ENCODE peak calls at places on chromosomes 7 and 10, in four cellular contexts. D, H, P and R are unnamed samples.

GRCh38 chr10:109914966-109915365 is 8.3 kb downstream of the XPNPEP1 start:
- DNase-seq in D (peak), H (no peak), P (peak), R (peak)

GRCh38 chr7:16200591-16200990 is 220.7 kb downstream of the CRPPA start:
- DNase-seq in D (no peak), H (no peak), P (no peak), R (no peak)

GRCh38 chr7:156558198-156558597 is 82.4 kb upstream of the RNF32 start:
- DNase-seq in D (peak), H (no peak), P (peak), R (peak)

GRCh38 chr7:157466473-157467261 is 129.9 kb downstream of the DNAJB6 start:
- DNase-seq in D (no peak), H (no peak), P (no peak), R (no peak)

GRCh38 chr7:150399861-150400778 is 21.0 kb downstream of the ZNF775 start:
- DNase-seq in D (peak), H (peak), P (peak), R (no peak)

GRCh38 chr7:49630513-49630912 is 142.9 kb upstream of the VWC2 start:
- DNase-seq in D (no peak), H (no peak), P (no peak), R (no peak)

GRCh38 chr10:81920213-81920829 is 45.3 kb downstream of the NRG3 start:
- DNase-seq in D (no peak), H (no peak), P (no peak), R (no peak)

GRCh38 chr7:155484483-155485399 is 26.8 kb downstream of the EN2 start:
- DNase-seq in D (no peak), H (no peak), P (no peak), R (no peak)

GRCh38 chr10:48306870-48307531 is 524 bp downstream of the MAPK8 start:
- DNase-seq in D (no peak), H (peak), P (peak), R (no peak)

GRCh38 chr7:111730476-111731300 is 168.4 kb upstream of the IMMP2L start:
- DNase-seq in D (no peak), H (no peak), P (peak), R (no peak)

GRCh38 chr10:42783181-42783549 is 570 bp downstream of the BMS1 start:
- DNase-seq in D (no peak), H (no peak), P (peak), R (peak)

GRCh38 chr7:2566890-2567662 is 8.3 kb downstream of the IQCE start:
- DNase-seq in D (no peak), H (peak), P (peak), R (no peak)

GRCh38 chr7:128017880-128018845 is 13.1 kb downstream of the LRRC4 start:
- DNase-seq in D (no peak), H (no peak), P (peak), R (peak)

GRCh38 chr7:85602196-85602595 is 415.3 kb upstream of the SEMA3D start:
- DNase-seq in D (no peak), H (no peak), P (peak), R (no peak)

GRCh38 chr10:111072232-111072631 is 4.6 kb upstream of the ADRA2A start:
- DNase-seq in D (no peak), H (no peak), P (peak), R (no peak)

GRCh38 chr10:46218921-46219320 is 67.9 kb upstream of the ANTXRL start:
- DNase-seq in D (no peak), H (no peak), P (no peak), R (no peak)

GRCh38 chr10:110664483-110665420 is 20.6 kb downstream of the RBM20 start:
- DNase-seq in D (peak), H (no peak), P (peak), R (peak)

GRCh38 chr7:91066627-91067026 is 197.6 kb upstream of the FZD1 start:
- DNase-seq in D (no peak), H (no peak), P (no peak), R (no peak)

GRCh38 chr10:100747061-100747825 is 1.9 kb downstream of the PAX2 start:
- DNase-seq in D (no peak), H (peak), P (no peak), R (no peak)

GRCh38 chr10:28256776-28257175 is 46.1 kb downstream of the MPP7 start:
- DNase-seq in D (peak), H (no peak), P (no peak), R (peak)

GRCh38 chr10:29957887-29958330 is 101.5 kb downstream of the JCAD start:
- DNase-seq in D (no peak), H (peak), P (no peak), R (no peak)

GRCh38 chr7:73971701-73972341 is 56.2 kb upstream of the ELN start:
- DNase-seq in D (no peak), H (peak), P (no peak), R (no peak)

GRCh38 chr10:133324857-133325260 is 11.8 kb downstream of the CALY start:
- DNase-seq in D (no peak), H (peak), P (no peak), R (no peak)
- H3K27ac ChIP-seq in D (no peak), H (no peak), P (no peak), R (no peak)

GRCh38 chr10:98488669-98489430 is 42.1 kb upstream of the HPS1 start:
- DNase-seq in D (no peak), H (no peak), P (no peak), R (peak)
- H3K27ac ChIP-seq in D (no peak), H (no peak), P (peak), R (peak)

GRCh38 chr7:22720791-22721786 is 5.9 kb upstream of the IL6 start:
- DNase-seq in D (no peak), H (no peak), P (no peak), R (no peak)
- H3K27ac ChIP-seq in D (no peak), H (no peak), P (no peak), R (no peak)

DNA sequence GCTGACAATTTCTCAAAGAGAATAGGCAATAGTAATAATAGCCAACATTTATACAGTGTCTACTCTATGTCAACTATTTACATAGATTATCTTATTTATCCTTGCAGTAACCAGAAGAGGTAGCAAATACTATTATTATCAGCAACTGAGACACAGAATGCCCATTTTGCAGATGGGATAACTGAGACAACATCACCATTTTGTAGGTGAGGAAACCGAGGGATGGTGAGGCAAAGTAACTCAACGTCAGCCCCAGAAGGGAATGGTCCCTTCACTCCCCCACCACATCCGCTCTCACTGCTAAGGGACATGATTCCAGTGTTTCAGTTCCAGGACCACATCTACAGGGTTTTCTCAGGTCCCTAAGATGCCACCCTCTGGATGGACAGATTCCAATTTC is 261.2 kb upstream of the NEBL start:
- DNase-seq in D (no peak), H (no peak), P (no peak), R (no peak)
- H3K27ac ChIP-seq in D (no peak), H (no peak), P (no peak), R (no peak)

GRCh38 chr10:70391654-70392053 is 9.2 kb upstream of the LRRC20 start:
- DNase-seq in D (no peak), H (no peak), P (no peak), R (no peak)
- H3K27ac ChIP-seq in D (no peak), H (no peak), P (no peak), R (no peak)